ENCODE peak calls at places on chromosomes 5 and 9, in six cellular contexts. One of them, this sample, is unnamed.
A peak's percentile ranks its signal among the peaks of the same experiment; 100 is the strongest.

GRCh38 chr9:128728298-128728697 is 4.4 kb upstream of the ZDHHC12 start:
- DNase-seq in A549: no peak
- DNase-seq in endothelial cell: no peak
- DNase-seq in pancreas: no peak
- DNase-seq in tibial nerve: no peak
- DNase-seq in K562: no peak
- DNase-seq in this sample: no peak

GRCh38 chr5:7682379-7682778 is 168.6 kb downstream of the CFAP90 start:
- DNase-seq in pancreas: no peak
- DNase-seq in tibial nerve: no peak
- DNase-seq in K562: no peak
- DNase-seq in endothelial cell: no peak
- DNase-seq in A549: no peak
- DNase-seq in this sample: no peak

GRCh38 chr5:147619281-147619680 is 109.4 kb upstream of the DPYSL3 start:
- DNase-seq in pancreas: no peak
- DNase-seq in endothelial cell: no peak
- DNase-seq in K562: no peak
- DNase-seq in A549: no peak
- DNase-seq in tibial nerve: no peak
- DNase-seq in this sample: no peak

GRCh38 chr9:35650341-35651158 is at the start of gene SIT1:
- DNase-seq in K562: no peak
- DNase-seq in A549: no peak
- DNase-seq in tibial nerve: no peak
- DNase-seq in endothelial cell: no peak
- DNase-seq in pancreas: no peak
- DNase-seq in this sample: no peak

GRCh38 chr9:121768416-121769015 is 117.1 kb downstream of the DAB2IP start:
- DNase-seq in K562: no peak
- DNase-seq in endothelial cell: no peak
- DNase-seq in pancreas: no peak
- DNase-seq in tibial nerve: no peak
- DNase-seq in A549: no peak
- DNase-seq in this sample: no peak

GRCh38 chr9:72949918-72950325 is 2.9 kb downstream of the ALDH1A1 start:
- DNase-seq in tibial nerve: no peak
- DNase-seq in A549: no peak
- DNase-seq in endothelial cell: no peak
- DNase-seq in K562: no peak
- DNase-seq in pancreas: no peak
- DNase-seq in this sample: no peak

GRCh38 chr9:18544456-18544855 is 70.5 kb downstream of the ADAMTSL1 start:
- DNase-seq in pancreas: no peak
- DNase-seq in endothelial cell: no peak
- DNase-seq in K562: no peak
- DNase-seq in A549: no peak
- DNase-seq in tibial nerve: no peak
- DNase-seq in this sample: no peak

GRCh38 chr5:79962580-79963222 is 28.4 kb downstream of the MTX3 start:
- DNase-seq in pancreas: no peak
- DNase-seq in A549: no peak
- DNase-seq in K562: no peak
- DNase-seq in endothelial cell: no peak
- DNase-seq in tibial nerve: no peak
- DNase-seq in this sample: no peak

GRCh38 chr5:126967808-126968466 is 62.4 kb downstream of the MARCHF3 start:
- DNase-seq in A549: no peak
- DNase-seq in K562: no peak
- DNase-seq in tibial nerve: no peak
- DNase-seq in pancreas: no peak
- DNase-seq in endothelial cell: no peak
- DNase-seq in this sample: no peak

GRCh38 chr5:137142371-137143243 is 356.5 kb downstream of the SPOCK1 start:
- DNase-seq in endothelial cell: no peak
- DNase-seq in tibial nerve: peak; percentile 47
- DNase-seq in K562: no peak
- DNase-seq in pancreas: no peak
- DNase-seq in A549: no peak
- DNase-seq in this sample: peak; percentile 60

GRCh38 chr5:79318935-79319614 is 83.1 kb downstream of the JMY start:
- DNase-seq in A549: no peak
- DNase-seq in endothelial cell: no peak
- DNase-seq in K562: no peak
- DNase-seq in pancreas: no peak
- DNase-seq in tibial nerve: no peak
- DNase-seq in this sample: peak; percentile 19

GRCh38 chr5:132459031-132459982 is 31.3 kb downstream of the IRF1 start:
- DNase-seq in A549: no peak
- DNase-seq in endothelial cell: no peak
- DNase-seq in pancreas: no peak
- DNase-seq in tibial nerve: no peak
- DNase-seq in K562: peak; percentile 34
- DNase-seq in this sample: peak; percentile 61

GRCh38 chr5:26003966-26004365 is 1034.4 kb downstream of the CDH9 start:
- DNase-seq in pancreas: no peak
- DNase-seq in K562: no peak
- DNase-seq in endothelial cell: no peak
- DNase-seq in tibial nerve: no peak
- DNase-seq in A549: no peak
- DNase-seq in this sample: no peak

GRCh38 chr5:128920345-128921215 is 44.7 kb upstream of the SLC27A6 start:
- DNase-seq in tibial nerve: no peak
- DNase-seq in pancreas: no peak
- DNase-seq in endothelial cell: no peak
- DNase-seq in A549: no peak
- DNase-seq in K562: no peak
- DNase-seq in this sample: peak; percentile 7

GRCh38 chr5:20972419-20972925 is 984.5 kb upstream of the CDH18 start:
- DNase-seq in endothelial cell: peak; percentile 7
- DNase-seq in pancreas: no peak
- DNase-seq in K562: no peak
- DNase-seq in A549: peak; percentile 3
- DNase-seq in tibial nerve: no peak
- DNase-seq in this sample: peak; percentile 61

GRCh38 chr5:134545070-134545868 is 19.8 kb downstream of the JADE2 start:
- DNase-seq in A549: no peak
- DNase-seq in K562: no peak
- DNase-seq in pancreas: no peak
- DNase-seq in tibial nerve: peak; percentile 60
- DNase-seq in endothelial cell: no peak
- DNase-seq in this sample: no peak

GRCh38 chr9:112655633-112656032 is 62.3 kb downstream of the INIP start:
- DNase-seq in pancreas: no peak
- DNase-seq in endothelial cell: no peak
- DNase-seq in K562: no peak
- DNase-seq in tibial nerve: no peak
- DNase-seq in A549: no peak
- DNase-seq in this sample: no peak

DNA sequence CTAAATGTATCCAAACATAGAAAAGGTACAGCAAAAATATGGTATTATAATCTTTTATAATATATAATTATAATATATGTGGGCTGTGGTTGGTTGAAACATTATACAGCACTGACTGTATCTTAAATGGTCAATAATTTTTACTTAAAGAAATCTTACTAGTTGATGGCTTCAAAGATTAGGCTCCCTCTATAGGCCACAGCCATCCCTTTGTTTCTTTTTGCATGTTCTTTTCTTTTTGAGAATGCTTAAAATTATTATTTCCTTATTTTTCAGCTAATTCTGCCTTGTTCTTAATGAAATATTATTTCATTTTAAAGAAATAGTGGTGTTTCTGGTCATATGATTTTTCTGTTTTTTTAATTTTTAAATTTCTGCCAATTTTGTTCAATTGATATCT is 128.5 kb downstream of the MAST4 start:
- DNase-seq in tibial nerve: no peak
- DNase-seq in A549: no peak
- DNase-seq in K562: no peak
- DNase-seq in endothelial cell: no peak
- DNase-seq in pancreas: no peak
- DNase-seq in this sample: no peak
- TF ChIP-seq CTCF in tibial nerve: no peak
- TF ChIP-seq CTCF in A549: peak; percentile 12
- TF ChIP-seq CTCF in K562: no peak
- TF ChIP-seq CTCF in endothelial cell: no peak
- TF ChIP-seq CTCF in pancreas: no peak
- TF ChIP-seq CTCF in this sample: no peak

GRCh38 chr9:114484854-114485443 is 20.3 kb downstream of the WHRN start:
- DNase-seq in tibial nerve: no peak
- DNase-seq in endothelial cell: no peak
- DNase-seq in A549: no peak
- DNase-seq in pancreas: no peak
- DNase-seq in K562: peak; percentile 65
- DNase-seq in this sample: peak; percentile 8

GRCh38 chr9:114488398-114489129 is 16.7 kb downstream of the WHRN start:
- DNase-seq in K562: no peak
- DNase-seq in pancreas: no peak
- DNase-seq in endothelial cell: no peak
- DNase-seq in A549: no peak
- DNase-seq in tibial nerve: no peak
- DNase-seq in this sample: no peak

GRCh38 chr9:114487607-114488300 is 17.5 kb downstream of the WHRN start:
- DNase-seq in pancreas: peak; percentile 50
- DNase-seq in A549: peak; percentile 79
- DNase-seq in tibial nerve: peak; percentile 73
- DNase-seq in endothelial cell: peak; percentile 82
- DNase-seq in K562: peak; percentile 78
- DNase-seq in this sample: peak; percentile 72

GRCh38 chr9:114484215-114484853 is 20.9 kb downstream of the WHRN start:
- DNase-seq in endothelial cell: no peak
- DNase-seq in K562: no peak
- DNase-seq in pancreas: no peak
- DNase-seq in A549: no peak
- DNase-seq in tibial nerve: no peak
- DNase-seq in this sample: no peak

DNA sequence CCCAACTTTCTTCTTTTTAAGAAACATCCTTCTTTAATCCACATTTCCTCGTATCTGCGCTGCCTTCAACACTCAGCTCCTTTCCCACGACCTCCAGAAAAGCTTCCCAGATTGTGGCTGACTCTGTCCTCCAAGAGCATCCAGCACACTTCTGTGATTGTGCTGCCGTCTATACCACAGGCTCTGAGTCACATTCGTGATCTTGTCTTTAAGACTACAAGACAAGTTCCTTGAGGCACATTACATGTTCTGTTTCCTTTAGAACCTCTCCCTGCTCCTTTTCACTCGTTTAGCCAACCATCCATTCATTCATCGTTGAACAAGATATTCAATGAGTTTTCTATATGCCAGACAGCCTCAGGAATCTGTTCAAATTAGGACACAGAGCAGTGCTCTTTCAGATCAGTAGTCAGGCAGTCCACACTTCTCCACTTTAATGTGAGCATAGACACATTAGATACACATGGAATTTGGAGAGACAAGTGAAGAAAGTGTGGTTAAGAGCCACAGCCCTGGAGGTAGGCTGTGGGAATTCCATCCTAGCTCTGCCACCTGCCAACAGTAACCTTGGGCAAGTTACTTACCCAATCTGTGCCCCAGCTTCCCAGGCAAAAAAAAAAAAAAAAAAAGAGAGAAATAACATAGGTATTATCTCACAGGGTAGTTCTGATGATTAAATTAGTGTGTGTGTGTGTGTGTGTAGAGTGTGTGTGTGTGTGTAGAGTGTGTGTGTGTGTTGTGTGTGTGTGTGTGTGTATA is 18.9 kb downstream of the WHRN start:
- DNase-seq in A549: no peak
- DNase-seq in pancreas: no peak
- DNase-seq in K562: no peak
- DNase-seq in tibial nerve: no peak
- DNase-seq in endothelial cell: no peak
- DNase-seq in this sample: no peak
- TF ChIP-seq CTCF in A549: no peak
- TF ChIP-seq CTCF in pancreas: no peak
- TF ChIP-seq CTCF in K562: no peak
- TF ChIP-seq CTCF in tibial nerve: no peak
- TF ChIP-seq CTCF in endothelial cell: no peak
- TF ChIP-seq CTCF in this sample: no peak

GRCh38 chr5:139293504-139294371 is at the start of gene MATR3:
- DNase-seq in endothelial cell: peak; percentile 96
- DNase-seq in A549: peak; percentile 93
- DNase-seq in K562: peak; percentile 93
- DNase-seq in pancreas: peak; percentile 96
- DNase-seq in tibial nerve: peak; percentile 92
- DNase-seq in this sample: peak; percentile 98
- TF ChIP-seq CTCF in endothelial cell: no peak
- TF ChIP-seq CTCF in A549: no peak
- TF ChIP-seq CTCF in K562: no peak
- TF ChIP-seq CTCF in pancreas: no peak
- TF ChIP-seq CTCF in tibial nerve: peak; percentile 44
- TF ChIP-seq CTCF in this sample: no peak

GRCh38 chr9:70421272-70422180 is 7.1 kb upstream of the KLF9 start:
- DNase-seq in pancreas: peak; percentile 19
- DNase-seq in tibial nerve: peak; percentile 59
- DNase-seq in A549: no peak
- DNase-seq in endothelial cell: no peak
- DNase-seq in K562: no peak
- DNase-seq in this sample: no peak

GRCh38 chr9:70420267-70421019 is 6.0 kb upstream of the KLF9 start:
- DNase-seq in tibial nerve: peak; percentile 97
- DNase-seq in pancreas: peak; percentile 98
- DNase-seq in A549: peak; percentile 59
- DNase-seq in K562: peak; percentile 71
- DNase-seq in endothelial cell: peak; percentile 73
- DNase-seq in this sample: peak; percentile 43

GRCh38 chr9:70421020-70421271 is 6.5 kb upstream of the KLF9 start:
- DNase-seq in endothelial cell: no peak
- DNase-seq in K562: no peak
- DNase-seq in A549: no peak
- DNase-seq in tibial nerve: no peak
- DNase-seq in pancreas: no peak
- DNase-seq in this sample: no peak

GRCh38 chr9:70418822-70419545 is 4.5 kb upstream of the KLF9 start:
- DNase-seq in A549: peak; percentile 87
- DNase-seq in tibial nerve: peak; percentile 94
- DNase-seq in endothelial cell: peak; percentile 84
- DNase-seq in pancreas: peak; percentile 96
- DNase-seq in K562: peak; percentile 79
- DNase-seq in this sample: peak; percentile 77

DNA sequence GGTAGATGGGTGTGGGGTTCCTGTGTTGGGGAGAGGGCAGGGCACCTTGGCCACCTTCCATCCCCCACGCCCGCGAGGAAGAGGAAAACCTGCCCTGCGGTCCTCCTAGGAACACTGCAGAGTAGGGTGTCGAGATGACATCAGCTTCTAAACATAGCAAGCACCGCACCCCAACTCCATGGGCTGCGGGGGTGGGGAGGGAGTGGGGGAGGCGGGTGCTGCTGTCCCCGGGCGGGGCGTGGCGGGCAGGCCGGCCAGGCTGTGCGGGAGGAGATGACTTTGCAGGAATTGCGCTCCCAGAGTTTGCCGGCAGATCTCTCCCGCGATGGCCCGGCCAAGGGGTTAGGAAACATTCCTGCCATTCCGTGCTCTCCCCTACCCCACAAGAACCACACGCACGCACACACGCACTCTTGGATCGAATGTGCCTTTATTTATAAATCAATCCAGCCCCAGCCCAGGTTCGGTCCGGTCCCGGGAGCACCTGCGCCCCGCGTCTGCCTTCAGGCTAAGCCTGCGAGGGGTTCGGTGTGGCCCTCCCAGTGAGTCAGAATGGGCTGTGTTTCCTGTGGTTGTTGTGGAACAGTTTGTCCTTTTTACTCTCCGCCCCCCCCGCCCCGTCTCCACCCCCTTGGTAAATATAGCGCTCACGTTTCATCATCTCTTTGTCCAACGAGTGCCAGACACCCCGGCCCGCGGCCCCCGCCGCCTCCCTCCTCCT is 5.2 kb upstream of the KLF9 start:
- DNase-seq in endothelial cell: peak; percentile 73
- DNase-seq in K562: peak; percentile 73
- DNase-seq in pancreas: peak; percentile 97
- DNase-seq in tibial nerve: peak; percentile 97
- DNase-seq in A549: peak; percentile 90
- DNase-seq in this sample: peak; percentile 81
- TF ChIP-seq CTCF in endothelial cell: no peak
- TF ChIP-seq CTCF in K562: no peak
- TF ChIP-seq CTCF in pancreas: no peak
- TF ChIP-seq CTCF in tibial nerve: peak; percentile 56
- TF ChIP-seq CTCF in A549: no peak
- TF ChIP-seq CTCF in this sample: no peak

This sample was measured in Calu3.